ENCODE peak calls at places on chromosomes 6 and 20, in four cellular contexts. O, Z, X and J are unnamed samples.
A peak's percentile ranks its signal among the peaks of the same experiment; 100 is the strongest.

GRCh38 chr6:75932067-75932466 is 140.4 kb downstream of the IMPG1 start:
- DNase-seq in O (no peak), Z (peak; percentile 44), X (no peak), J (no peak)

GRCh38 chr6:85464260-85464644 is 14.4 kb downstream of the NT5E start:
- DNase-seq in O (peak; percentile 42), Z (no peak), X (no peak), J (no peak)

GRCh38 chr6:66376021-66376420 is 669.0 kb upstream of the EYS start:
- DNase-seq in O (no peak), Z (no peak), X (no peak), J (no peak)

GRCh38 chr6:111950661-111951426 is 77.6 kb upstream of the FYN start:
- DNase-seq in O (no peak), Z (peak; percentile 92), X (no peak), J (no peak)

GRCh38 chr6:26087284-26088115 is at the start of gene HFE:
- DNase-seq in O (peak; percentile 10), Z (no peak), X (no peak), J (peak; percentile 61)

GRCh38 chr6:6730831-6731230 is 142.3 kb downstream of the LY86 start:
- DNase-seq in O (no peak), Z (no peak), X (no peak), J (no peak)

GRCh38 chr6:126091507-126091906 is 105.2 kb downstream of the TRMT11 start:
- DNase-seq in O (no peak), Z (no peak), X (no peak), J (no peak)

GRCh38 chr6:166024252-166024651 is 143.4 kb downstream of the TBXT start:
- DNase-seq in O (no peak), Z (peak; percentile 38), X (no peak), J (no peak)

GRCh38 chr20:62413896-62414481 is 6.9 kb upstream of the CABLES2 start:
- DNase-seq in O (no peak), Z (peak; percentile 48), X (no peak), J (no peak)

GRCh38 chr6:45630801-45631200 is 253.1 kb upstream of the SUPT3H start:
- DNase-seq in O (no peak), Z (no peak), X (no peak), J (no peak)

GRCh38 chr20:64116016-64116415 is 8.7 kb upstream of the NPBWR2 start:
- DNase-seq in O (no peak), Z (no peak), X (peak; percentile 4), J (no peak)

GRCh38 chr20:13800728-13801134 is 15.9 kb downstream of the NDUFAF5 start:
- DNase-seq in O (no peak), Z (peak; percentile 98), X (no peak), J (no peak)

GRCh38 chr6:160974304-160974771 is 17.2 kb upstream of the MAP3K4 start:
- DNase-seq in O (no peak), Z (no peak), X (no peak), J (no peak)

GRCh38 chr20:41249371-41249770 is 68.2 kb downstream of the ZHX3 start:
- DNase-seq in O (no peak), Z (no peak), X (no peak), J (no peak)